ENCODE peak calls at places on chromosomes 13 and 19, in nine cellular contexts. K is choroid plexus epithelial cell, I is brain microvascular endothelial cell, N is lower leg skin, Y is Peyer's patch, P is endodermal cell, G is thoracic aorta, R is H9, F is lower lobe of right lung. A is an unnamed sample.

GRCh38 chr13:41981961-41982723 is 21.2 kb upstream of the VWA8 start:
- DNase-seq in K (peak), I (no peak), N (no peak), Y (no peak), P (no peak), G (no peak), R (no peak), F (no peak), A (no peak)

GRCh38 chr13:25171517-25172302 is at the start of gene AMER2:
- DNase-seq in K (peak), I (no peak), N (no peak), Y (no peak), P (peak), G (no peak), R (no peak), F (no peak), A (no peak)

GRCh38 chr13:91459485-91459884 is 61.1 kb downstream of the GPC5 start:
- DNase-seq in K (no peak), I (no peak), N (no peak), Y (no peak), P (no peak), G (no peak), R (no peak), F (no peak), A (no peak)

GRCh38 chr19:6717441-6717971 is 2.9 kb downstream of the C3 start:
- DNase-seq in K (no peak), I (no peak), N (no peak), Y (no peak), P (no peak), G (no peak), R (peak), F (no peak), A (no peak)

GRCh38 chr19:1873524-1874473 is 10.4 kb upstream of the KLF16 start:
- DNase-seq in K (no peak), I (no peak), N (no peak), Y (no peak), P (no peak), G (no peak), R (peak), F (no peak), A (no peak)

GRCh38 chr13:30456290-30456689 is 9.4 kb downstream of the HMGB1 start:
- DNase-seq in K (no peak), I (no peak), N (no peak), Y (no peak), P (no peak), G (no peak), R (no peak), F (no peak), A (no peak)

GRCh38 chr19:40646564-40647254 is 43.7 kb downstream of the NUMBL start:
- DNase-seq in K (peak), I (no peak), N (no peak), Y (no peak), P (no peak), G (no peak), R (no peak), F (peak), A (no peak)

GRCh38 chr13:110034031-110034430 is 247.6 kb upstream of the IRS2 start:
- DNase-seq in K (no peak), I (no peak), N (no peak), Y (no peak), P (no peak), G (no peak), R (no peak), F (no peak), A (no peak)

GRCh38 chr13:69856331-69856730 is 251.3 kb upstream of the ATXN8OS start:
- DNase-seq in K (peak), I (no peak), N (no peak), Y (no peak), P (peak), G (no peak), R (no peak), F (no peak), A (no peak)

GRCh38 chr13:79723462-79724116 is 242.6 kb downstream of the NDFIP2 start:
- DNase-seq in K (no peak), I (no peak), N (no peak), Y (no peak), P (no peak), G (no peak), R (no peak), F (no peak), A (no peak)

GRCh38 chr13:36067619-36068456 is 63.3 kb downstream of the DCLK1 start:
- DNase-seq in K (no peak), I (no peak), N (no peak), Y (no peak), P (no peak), G (no peak), R (peak), F (no peak), A (no peak)

GRCh38 chr19:38975861-38976271 is 324 bp upstream of the FBXO17 start:
- DNase-seq in K (peak), I (no peak), N (no peak), Y (no peak), P (peak), G (no peak), R (peak), F (no peak), A (no peak)

GRCh38 chr19:4550479-4551050 is 8.9 kb downstream of the SEMA6B start:
- DNase-seq in K (no peak), I (no peak), N (no peak), Y (no peak), P (no peak), G (no peak), R (no peak), F (no peak), A (no peak)

GRCh38 chr19:11457831-11458230 is 22.4 kb downstream of the PRKCSH start:
- DNase-seq in K (no peak), I (no peak), N (no peak), Y (no peak), P (no peak), G (no peak), R (no peak), F (no peak), A (no peak)

GRCh38 chr13:24106429-24106828 is 54.1 kb upstream of the SPATA13 start:
- DNase-seq in K (no peak), I (no peak), N (no peak), Y (no peak), P (no peak), G (no peak), R (no peak), F (no peak), A (no peak)

GRCh38 chr13:70960841-70961443 is 852.7 kb upstream of the KLHL1 start:
- DNase-seq in K (peak), I (peak), N (no peak), Y (no peak), P (no peak), G (no peak), R (no peak), F (no peak), A (no peak)

GRCh38 chr13:37531054-37531453 is 67.5 kb downstream of the POSTN start:
- DNase-seq in K (peak), I (peak), N (no peak), Y (no peak), P (no peak), G (no peak), R (no peak), F (no peak), A (peak)

GRCh38 chr13:81017525-81018152 is 676.7 kb upstream of the SPRY2 start:
- DNase-seq in K (peak), I (no peak), N (no peak), Y (no peak), P (no peak), G (no peak), R (no peak), F (no peak), A (no peak)
- TF ChIP-seq CTCF in K (peak), I (peak), N (no peak), Y (peak), P (peak), G (peak), R (peak), F (peak), A (peak)

GRCh38 chr13:93227906-93228801 is 1.5 kb downstream of the GPC6 start:
- DNase-seq in K (peak), I (peak), N (no peak), Y (no peak), P (peak), G (no peak), R (peak), F (peak), A (no peak)
- TF ChIP-seq CTCF in K (peak), I (peak), N (no peak), Y (no peak), P (peak), G (peak), R (peak), F (no peak), A (peak)

DNA sequence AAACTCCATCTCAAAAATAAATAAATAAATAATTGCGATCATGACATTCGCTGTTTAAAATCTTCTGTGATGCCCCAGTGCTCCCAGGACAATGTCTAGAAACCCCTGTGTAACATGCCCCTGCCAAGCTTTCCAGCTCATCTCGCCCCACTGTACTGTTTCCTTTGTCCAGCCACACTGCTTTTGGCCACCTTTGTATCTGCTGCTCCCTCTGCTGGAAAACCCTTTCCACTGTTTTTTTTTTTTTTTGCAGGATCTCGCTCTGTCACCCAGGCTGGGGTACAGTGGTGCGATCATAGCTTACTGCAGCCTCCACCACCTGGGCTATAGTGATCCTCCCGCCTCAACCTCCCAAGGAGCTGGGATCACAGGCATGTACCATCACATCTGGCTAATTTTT is 7.5 kb downstream of the PLAUR start:
- DNase-seq in K (peak), I (no peak), N (no peak), Y (no peak), P (peak), G (no peak), R (peak), F (no peak), A (no peak)
- TF ChIP-seq CTCF in K (peak), I (peak), N (no peak), Y (no peak), P (peak), G (no peak), R (peak), F (peak), A (peak)

GRCh38 chr13:74761794-74762193 is 627.6 kb upstream of the KLF12 start:
- DNase-seq in K (peak), I (peak), N (no peak), Y (no peak), P (no peak), G (no peak), R (no peak), F (no peak), A (peak)
- TF ChIP-seq CTCF in K (peak), I (no peak), N (no peak), Y (no peak), P (no peak), G (no peak), R (no peak), F (no peak), A (no peak)

DNA sequence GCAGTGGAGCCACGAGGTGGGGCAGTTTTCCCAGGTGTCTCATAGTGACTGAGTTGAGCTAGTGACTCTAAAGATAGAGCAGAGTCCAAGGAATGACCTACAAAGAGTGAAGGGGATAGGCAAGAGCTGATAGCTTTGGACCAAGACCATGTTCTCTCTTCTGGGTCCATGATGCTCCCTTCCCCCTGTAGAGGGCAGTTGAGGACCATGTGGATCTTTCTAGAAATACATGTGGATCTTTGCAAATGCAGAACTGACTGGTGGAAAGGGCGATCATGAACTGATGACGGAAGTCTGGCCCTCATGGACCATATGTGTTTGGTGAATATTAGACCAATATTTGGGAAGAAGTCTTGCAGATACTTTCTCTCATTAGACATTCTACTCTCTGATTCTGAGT is 6.9 kb downstream of the PSG1 start:
- DNase-seq in K (peak), I (no peak), N (no peak), Y (no peak), P (no peak), G (no peak), R (no peak), F (no peak), A (no peak)
- TF ChIP-seq CTCF in K (peak), I (peak), N (no peak), Y (no peak), P (no peak), G (no peak), R (no peak), F (no peak), A (no peak)

GRCh38 chr19:36030264-36031148 is 2.2 kb downstream of the CLIP3 start:
- DNase-seq in K (peak), I (no peak), N (no peak), Y (no peak), P (no peak), G (no peak), R (no peak), F (no peak), A (no peak)
- TF ChIP-seq CTCF in K (peak), I (no peak), N (no peak), Y (no peak), P (no peak), G (no peak), R (no peak), F (no peak), A (peak)

GRCh38 chr13:20402881-20403280 is 122.8 kb downstream of the CRYL1 start:
- DNase-seq in K (no peak), I (no peak), N (no peak), Y (no peak), P (no peak), G (no peak), R (no peak), F (no peak), A (no peak)
- TF ChIP-seq CTCF in K (no peak), I (no peak), N (no peak), Y (no peak), P (no peak), G (no peak), R (no peak), F (no peak), A (no peak)

GRCh38 chr19:18486746-18487145 is 35.1 kb downstream of the ELL start:
- DNase-seq in K (no peak), I (no peak), N (no peak), Y (no peak), P (no peak), G (no peak), R (no peak), F (no peak), A (no peak)

GRCh38 chr19:18489627-18490184 is 32.2 kb downstream of the ELL start:
- DNase-seq in K (no peak), I (no peak), N (no peak), Y (no peak), P (no peak), G (no peak), R (no peak), F (no peak), A (no peak)

GRCh38 chr19:18488838-18489626 is 32.8 kb downstream of the ELL start:
- DNase-seq in K (no peak), I (no peak), N (no peak), Y (no peak), P (peak), G (no peak), R (peak), F (no peak), A (no peak)

GRCh38 chr19:18487576-18488402 is 34.1 kb downstream of the ELL start:
- DNase-seq in K (no peak), I (no peak), N (no peak), Y (no peak), P (no peak), G (no peak), R (no peak), F (no peak), A (no peak)

DNA sequence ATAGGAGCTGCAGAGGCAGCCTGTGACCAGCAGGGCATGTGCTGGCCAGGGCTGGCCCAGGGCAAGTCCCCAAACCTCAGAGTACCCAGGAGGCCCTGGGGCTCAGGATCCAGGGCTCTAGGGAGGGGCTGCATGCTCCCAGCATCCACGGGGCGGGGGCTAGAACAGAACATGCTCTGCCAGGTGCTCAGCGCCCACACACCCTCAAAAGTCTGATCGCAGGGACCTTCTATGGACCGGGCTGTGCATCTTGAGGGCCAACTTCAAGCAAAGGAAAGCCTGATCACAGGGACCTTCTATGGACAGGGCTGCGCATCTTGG is 33.5 kb downstream of the ELL start:
- DNase-seq in K (no peak), I (no peak), N (no peak), Y (no peak), P (no peak), G (no peak), R (no peak), F (no peak), A (no peak)
- TF ChIP-seq CTCF in K (peak), I (peak), N (no peak), Y (no peak), P (no peak), G (peak), R (no peak), F (no peak), A (peak)

DNA sequence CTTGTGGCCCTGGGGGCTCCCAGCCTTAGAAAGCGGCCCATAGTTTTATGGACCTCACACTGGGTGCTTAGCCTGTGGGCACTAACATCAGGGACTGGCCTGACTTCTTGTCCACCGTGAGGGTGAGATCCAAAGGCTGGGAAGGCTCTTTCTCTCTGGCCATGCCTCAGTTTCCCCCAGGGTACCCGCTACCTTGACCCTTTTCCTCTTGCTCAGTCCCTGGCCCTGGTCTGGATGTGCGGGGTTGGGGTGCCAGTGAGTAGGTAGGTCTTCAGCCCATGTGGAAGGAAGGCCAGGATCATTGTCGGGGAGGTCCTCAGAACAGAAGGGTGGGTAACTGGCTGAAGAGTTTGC is 1.6 kb upstream of the TMEM161A start:
- DNase-seq in K (no peak), I (no peak), N (no peak), Y (no peak), P (no peak), G (no peak), R (no peak), F (no peak), A (no peak)
- TF ChIP-seq CTCF in K (no peak), I (no peak), N (no peak), Y (no peak), P (peak), G (no peak), R (peak), F (peak), A (no peak)